ENCODE peak calls at places on chromosomes 16 and 17, in ten cellular contexts. One of them, this sample, is unnamed.

GRCh38 chr17:41532947-41533570 is 5.0 kb upstream of the KRT19 start:
- DNase-seq in GM12878: no peak
- DNase-seq in IMR-90: no peak
- DNase-seq in Peyer's patch: no peak
- DNase-seq in body of pancreas: no peak
- DNase-seq in prostate gland: no peak
- DNase-seq in tibial nerve: no peak
- DNase-seq in heart left ventricle: no peak
- DNase-seq in sigmoid colon: no peak
- DNase-seq in A549: no peak
- DNase-seq in this sample: no peak

GRCh38 chr17:68096111-68096510 is 60.6 kb downstream of the KPNA2 start:
- DNase-seq in prostate gland: no peak
- DNase-seq in heart left ventricle: no peak
- DNase-seq in sigmoid colon: no peak
- DNase-seq in A549: no peak
- DNase-seq in body of pancreas: no peak
- DNase-seq in tibial nerve: no peak
- DNase-seq in Peyer's patch: no peak
- DNase-seq in IMR-90: no peak
- DNase-seq in GM12878: no peak
- DNase-seq in this sample: no peak

GRCh38 chr17:13016881-13017622 is 775 bp downstream of the ELAC2 start:
- DNase-seq in heart left ventricle: no peak
- DNase-seq in body of pancreas: no peak
- DNase-seq in tibial nerve: no peak
- DNase-seq in A549: no peak
- DNase-seq in Peyer's patch: no peak
- DNase-seq in prostate gland: no peak
- DNase-seq in GM12878: no peak
- DNase-seq in sigmoid colon: no peak
- DNase-seq in IMR-90: peak; percentile 10
- DNase-seq in this sample: peak; percentile 26

GRCh38 chr17:77049440-77049839 is 91.3 kb upstream of the SEC14L1 start:
- DNase-seq in sigmoid colon: no peak
- DNase-seq in body of pancreas: no peak
- DNase-seq in tibial nerve: no peak
- DNase-seq in prostate gland: no peak
- DNase-seq in GM12878: no peak
- DNase-seq in A549: no peak
- DNase-seq in IMR-90: no peak
- DNase-seq in Peyer's patch: no peak
- DNase-seq in heart left ventricle: no peak
- DNase-seq in this sample: no peak

GRCh38 chr17:65181237-65182061 is 44.3 kb downstream of the RGS9 start:
- DNase-seq in IMR-90: no peak
- DNase-seq in prostate gland: no peak
- DNase-seq in tibial nerve: no peak
- DNase-seq in heart left ventricle: no peak
- DNase-seq in body of pancreas: no peak
- DNase-seq in A549: no peak
- DNase-seq in Peyer's patch: no peak
- DNase-seq in GM12878: peak; percentile 90
- DNase-seq in sigmoid colon: no peak
- DNase-seq in this sample: no peak

GRCh38 chr17:48612854-48613691 is 2.0 kb downstream of the HOXB8 start:
- DNase-seq in IMR-90: peak; percentile 61
- DNase-seq in sigmoid colon: no peak
- DNase-seq in tibial nerve: no peak
- DNase-seq in body of pancreas: peak; percentile 31
- DNase-seq in heart left ventricle: no peak
- DNase-seq in prostate gland: no peak
- DNase-seq in GM12878: no peak
- DNase-seq in A549: peak; percentile 79
- DNase-seq in Peyer's patch: no peak
- DNase-seq in this sample: no peak

GRCh38 chr16:82043680-82044584 is 8.9 kb downstream of the HSD17B2 start:
- DNase-seq in IMR-90: peak; percentile 75
- DNase-seq in A549: no peak
- DNase-seq in GM12878: no peak
- DNase-seq in prostate gland: no peak
- DNase-seq in body of pancreas: no peak
- DNase-seq in sigmoid colon: no peak
- DNase-seq in Peyer's patch: no peak
- DNase-seq in tibial nerve: no peak
- DNase-seq in heart left ventricle: no peak
- DNase-seq in this sample: peak; percentile 15

GRCh38 chr16:19559242-19559910 is 3.9 kb downstream of the VPS35L start:
- DNase-seq in GM12878: no peak
- DNase-seq in sigmoid colon: no peak
- DNase-seq in tibial nerve: peak; percentile 53
- DNase-seq in prostate gland: peak; percentile 36
- DNase-seq in A549: peak; percentile 67
- DNase-seq in Peyer's patch: no peak
- DNase-seq in heart left ventricle: no peak
- DNase-seq in body of pancreas: no peak
- DNase-seq in IMR-90: peak; percentile 69
- DNase-seq in this sample: peak; percentile 28

GRCh38 chr17:79628861-79629547 is 18.2 kb upstream of the RBFOX3 start:
- DNase-seq in IMR-90: no peak
- DNase-seq in sigmoid colon: peak; percentile 19
- DNase-seq in heart left ventricle: peak; percentile 5
- DNase-seq in A549: no peak
- DNase-seq in GM12878: no peak
- DNase-seq in body of pancreas: no peak
- DNase-seq in tibial nerve: no peak
- DNase-seq in prostate gland: no peak
- DNase-seq in Peyer's patch: no peak
- DNase-seq in this sample: no peak

GRCh38 chr17:5509482-5509881 is 23.1 kb downstream of the MIS12 start:
- DNase-seq in IMR-90: peak; percentile 92
- DNase-seq in prostate gland: no peak
- DNase-seq in heart left ventricle: no peak
- DNase-seq in GM12878: no peak
- DNase-seq in body of pancreas: no peak
- DNase-seq in A549: no peak
- DNase-seq in sigmoid colon: no peak
- DNase-seq in Peyer's patch: no peak
- DNase-seq in tibial nerve: no peak
- DNase-seq in this sample: no peak

GRCh38 chr16:1964046-1964505 is 550 bp downstream of the RPS2 start:
- DNase-seq in tibial nerve: no peak
- DNase-seq in A549: peak; percentile 30
- DNase-seq in sigmoid colon: no peak
- DNase-seq in IMR-90: no peak
- DNase-seq in prostate gland: no peak
- DNase-seq in GM12878: no peak
- DNase-seq in heart left ventricle: no peak
- DNase-seq in Peyer's patch: peak; percentile 35
- DNase-seq in body of pancreas: peak; percentile 59
- DNase-seq in this sample: no peak

GRCh38 chr16:14961405-14962186 is 13.2 kb upstream of the PDXDC1 start:
- DNase-seq in IMR-90: no peak
- DNase-seq in tibial nerve: no peak
- DNase-seq in A549: no peak
- DNase-seq in GM12878: no peak
- DNase-seq in sigmoid colon: no peak
- DNase-seq in body of pancreas: no peak
- DNase-seq in heart left ventricle: no peak
- DNase-seq in prostate gland: no peak
- DNase-seq in Peyer's patch: no peak
- DNase-seq in this sample: no peak

GRCh38 chr17:43745541-43745940 is 13.1 kb downstream of the SOST start:
- DNase-seq in A549: no peak
- DNase-seq in IMR-90: no peak
- DNase-seq in sigmoid colon: no peak
- DNase-seq in prostate gland: no peak
- DNase-seq in body of pancreas: no peak
- DNase-seq in tibial nerve: no peak
- DNase-seq in GM12878: no peak
- DNase-seq in heart left ventricle: no peak
- DNase-seq in Peyer's patch: no peak
- DNase-seq in this sample: no peak

GRCh38 chr17:35486920-35487727 is 38.6 kb upstream of the SLFN13 start:
- DNase-seq in A549: no peak
- DNase-seq in Peyer's patch: peak; percentile 59
- DNase-seq in GM12878: peak; percentile 23
- DNase-seq in IMR-90: peak; percentile 56
- DNase-seq in tibial nerve: peak; percentile 15
- DNase-seq in sigmoid colon: peak; percentile 73
- DNase-seq in prostate gland: no peak
- DNase-seq in body of pancreas: peak; percentile 54
- DNase-seq in heart left ventricle: peak; percentile 61
- DNase-seq in this sample: peak; percentile 52

GRCh38 chr17:8039611-8040168 is 831 bp downstream of the ALOX15B start:
- DNase-seq in prostate gland: no peak
- DNase-seq in IMR-90: no peak
- DNase-seq in body of pancreas: no peak
- DNase-seq in GM12878: no peak
- DNase-seq in A549: no peak
- DNase-seq in tibial nerve: no peak
- DNase-seq in sigmoid colon: no peak
- DNase-seq in heart left ventricle: no peak
- DNase-seq in Peyer's patch: no peak
- DNase-seq in this sample: no peak
- TF ChIP-seq POLR2A in prostate gland: no peak
- TF ChIP-seq POLR2A in IMR-90: no peak
- TF ChIP-seq POLR2A in body of pancreas: no peak
- TF ChIP-seq POLR2A in GM12878: no peak
- TF ChIP-seq POLR2A in A549: no peak
- TF ChIP-seq POLR2A in tibial nerve: no peak
- TF ChIP-seq POLR2A in sigmoid colon: no peak
- TF ChIP-seq POLR2A in heart left ventricle: no peak
- TF ChIP-seq POLR2A in Peyer's patch: no peak
- TF ChIP-seq POLR2A in this sample: no peak

DNA sequence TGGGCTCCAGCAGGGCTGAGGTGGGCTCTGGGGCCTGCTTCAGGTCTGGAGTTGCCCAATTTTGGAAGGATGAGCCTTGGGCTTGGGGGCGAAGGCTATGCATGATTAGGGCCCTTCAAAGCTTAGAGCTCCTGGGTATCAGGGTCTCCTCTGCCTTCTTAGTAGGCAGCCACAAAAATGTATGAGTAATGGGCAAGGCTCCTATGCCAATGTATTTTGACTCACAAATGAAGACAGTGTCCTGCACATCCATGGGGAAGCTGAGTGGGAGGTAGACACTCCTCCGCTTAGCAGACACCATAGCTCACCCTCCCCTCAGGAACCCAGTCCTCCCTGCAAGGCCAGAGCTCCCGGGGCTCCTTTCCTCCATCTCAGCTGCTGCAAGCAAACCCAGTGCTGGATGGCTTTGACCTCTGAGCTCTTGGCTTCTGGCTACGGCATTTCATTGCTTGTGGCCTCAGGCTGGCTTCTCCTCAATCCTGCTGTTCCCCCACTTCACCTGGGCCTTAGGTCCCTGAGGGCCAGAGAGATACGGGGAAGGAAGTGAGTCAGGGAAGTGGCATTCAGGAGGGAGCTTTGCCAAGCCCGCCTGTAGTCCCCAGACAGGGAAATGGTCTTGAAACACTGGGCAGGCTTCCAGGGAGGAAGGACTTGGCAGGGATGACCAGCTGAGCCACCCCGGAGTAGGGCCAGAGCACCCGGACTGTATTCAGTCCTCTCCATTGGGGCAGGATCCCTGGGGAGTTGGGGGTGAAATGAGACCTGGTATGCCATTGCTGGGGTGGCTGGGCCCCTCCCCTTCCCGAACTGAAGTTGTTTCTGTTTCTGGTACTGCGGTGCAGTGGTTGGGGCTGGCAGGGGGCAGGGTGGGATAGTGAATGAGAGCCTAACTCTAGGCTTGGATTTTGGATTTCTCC is 4.4 kb downstream of the ABCC3 start:
- DNase-seq in sigmoid colon: peak; percentile 94
- DNase-seq in heart left ventricle: peak; percentile 87
- DNase-seq in IMR-90: peak; percentile 97
- DNase-seq in body of pancreas: peak; percentile 100
- DNase-seq in tibial nerve: peak; percentile 91
- DNase-seq in Peyer's patch: peak; percentile 56
- DNase-seq in GM12878: no peak
- DNase-seq in prostate gland: peak; percentile 96
- DNase-seq in A549: peak; percentile 100
- DNase-seq in this sample: peak; percentile 97
- TF ChIP-seq POLR2A in sigmoid colon: no peak
- TF ChIP-seq POLR2A in heart left ventricle: no peak
- TF ChIP-seq POLR2A in IMR-90: no peak
- TF ChIP-seq POLR2A in body of pancreas: peak; percentile 10
- TF ChIP-seq POLR2A in tibial nerve: no peak
- TF ChIP-seq POLR2A in Peyer's patch: no peak
- TF ChIP-seq POLR2A in GM12878: no peak
- TF ChIP-seq POLR2A in prostate gland: no peak
- TF ChIP-seq POLR2A in A549: no peak
- TF ChIP-seq POLR2A in this sample: no peak

DNA sequence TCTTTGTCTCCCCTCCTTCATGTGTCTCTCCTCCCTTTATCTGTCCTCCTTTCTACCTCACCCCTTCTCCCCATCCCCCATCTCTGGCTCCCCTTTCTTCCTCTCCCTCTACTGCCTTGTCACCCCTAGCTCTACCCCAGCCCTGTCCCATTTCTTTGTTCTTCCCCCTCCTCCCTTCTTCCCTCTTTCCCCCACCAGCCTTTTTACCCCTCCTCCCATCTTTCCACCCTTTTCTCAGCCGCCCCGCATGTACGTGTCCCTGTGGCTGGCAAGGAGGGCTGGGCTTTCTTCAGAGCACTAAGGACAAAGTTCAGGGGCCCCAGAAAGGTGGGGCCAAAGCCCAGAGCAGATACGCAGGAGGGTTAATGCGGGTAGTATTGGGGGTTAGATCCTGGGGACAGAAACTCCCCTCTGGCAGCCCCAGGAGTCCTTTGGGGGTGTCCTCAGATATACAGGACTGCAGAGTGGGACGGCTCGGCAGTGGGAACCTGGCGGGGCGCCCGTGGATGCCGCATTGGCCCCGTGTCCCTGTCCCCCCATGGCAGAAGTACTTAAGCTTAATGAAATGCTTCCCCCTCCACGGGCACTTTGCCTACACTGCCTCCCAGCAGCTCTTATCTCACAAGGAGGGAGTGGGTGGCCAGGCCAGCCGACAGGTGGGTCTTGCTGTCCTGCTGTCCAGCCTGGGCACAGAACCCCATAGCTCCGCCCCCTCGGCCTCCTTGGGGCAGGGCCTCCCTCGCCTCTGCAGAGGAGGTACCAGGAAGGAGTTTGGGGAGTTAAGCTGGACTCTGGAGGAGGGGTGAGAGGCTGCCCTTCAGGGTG is 8.3 kb downstream of the THRA start:
- DNase-seq in IMR-90: no peak
- DNase-seq in A549: peak; percentile 84
- DNase-seq in prostate gland: no peak
- DNase-seq in heart left ventricle: peak; percentile 50
- DNase-seq in tibial nerve: peak; percentile 50
- DNase-seq in body of pancreas: peak; percentile 96
- DNase-seq in sigmoid colon: peak; percentile 90
- DNase-seq in GM12878: no peak
- DNase-seq in Peyer's patch: no peak
- DNase-seq in this sample: no peak
- TF ChIP-seq POLR2A in IMR-90: no peak
- TF ChIP-seq POLR2A in A549: peak; percentile 23
- TF ChIP-seq POLR2A in prostate gland: no peak
- TF ChIP-seq POLR2A in heart left ventricle: no peak
- TF ChIP-seq POLR2A in tibial nerve: no peak
- TF ChIP-seq POLR2A in body of pancreas: peak; percentile 17
- TF ChIP-seq POLR2A in sigmoid colon: peak; percentile 6
- TF ChIP-seq POLR2A in GM12878: no peak
- TF ChIP-seq POLR2A in Peyer's patch: peak; percentile 65
- TF ChIP-seq POLR2A in this sample: no peak

GRCh38 chr17:57445051-57445450 is 188.7 kb downstream of the MSI2 start:
- DNase-seq in body of pancreas: no peak
- DNase-seq in A549: peak; percentile 81
- DNase-seq in prostate gland: no peak
- DNase-seq in Peyer's patch: no peak
- DNase-seq in GM12878: no peak
- DNase-seq in tibial nerve: no peak
- DNase-seq in sigmoid colon: no peak
- DNase-seq in heart left ventricle: no peak
- DNase-seq in IMR-90: no peak
- DNase-seq in this sample: no peak
- TF ChIP-seq POLR2A in body of pancreas: no peak
- TF ChIP-seq POLR2A in A549: no peak
- TF ChIP-seq POLR2A in prostate gland: no peak
- TF ChIP-seq POLR2A in Peyer's patch: no peak
- TF ChIP-seq POLR2A in GM12878: no peak
- TF ChIP-seq POLR2A in tibial nerve: no peak
- TF ChIP-seq POLR2A in sigmoid colon: no peak
- TF ChIP-seq POLR2A in heart left ventricle: no peak
- TF ChIP-seq POLR2A in IMR-90: no peak
- TF ChIP-seq POLR2A in this sample: no peak